ENCODE peak calls at places on chromosomes 13 and 19, in eight cellular contexts. L is NCI-H510A treated with DMSO at 0.1 percent for 48 hours, H is fibroblast of villous mesenchyme, B is WERI-Rb-1, J is epithelial cell of proximal tubule, U is fibroblast of lung, I is IMR-90, C is DMS 273 treated with DMSO at 0.1 percent for 48 hours. R is an unnamed sample.

GRCh38 chr19:46221981-46222610 is 7.4 kb upstream of the IGFL1 start:
- DNase-seq in J (no peak), C (peak), L (no peak), B (no peak), I (peak), H (peak), U (peak), R (peak)

GRCh38 chr13:97515643-97516042 is 81.7 kb downstream of the RAP2A start:
- DNase-seq in B (no peak), H (no peak), C (no peak), U (no peak), J (no peak), I (no peak), L (no peak), R (no peak)

GRCh38 chr19:1214862-1215731 is 9.5 kb downstream of the STK11 start:
- DNase-seq in J (no peak), B (no peak), I (no peak), U (no peak), H (no peak), L (no peak), C (no peak), R (peak)

GRCh38 chr19:55441692-55442321 is 1.3 kb downstream of the SHISA7 start:
- DNase-seq in I (no peak), J (no peak), C (no peak), B (peak), L (no peak), U (no peak), H (no peak), R (no peak)

GRCh38 chr19:1223018-1223855 is 14.6 kb downstream of the CBARP start:
- DNase-seq in U (no peak), L (no peak), J (no peak), C (no peak), H (peak), I (peak), B (peak), R (no peak)

GRCh38 chr19:18763674-18764590 is 27.2 kb downstream of the COMP start:
- DNase-seq in H (peak), B (peak), L (peak), I (peak), C (peak), U (no peak), J (peak), R (peak)

GRCh38 chr13:66364346-66364745 is 865.8 kb downstream of the PCDH9 start:
- DNase-seq in H (no peak), C (no peak), J (no peak), I (peak), B (no peak), L (no peak), U (no peak), R (no peak)

GRCh38 chr19:53389591-53390377 is 5.2 kb upstream of the ZNF765 start:
- DNase-seq in B (no peak), J (no peak), L (no peak), C (no peak), I (no peak), H (peak), U (no peak), R (no peak)

GRCh38 chr19:1575323-1576241 is 7.5 kb upstream of the MEX3D start:
- DNase-seq in U (no peak), L (no peak), B (no peak), I (no peak), C (no peak), J (no peak), H (no peak), R (no peak)

GRCh38 chr13:109309625-109310363 is 476.6 kb downstream of the IRS2 start:
- DNase-seq in H (no peak), C (no peak), I (no peak), B (no peak), U (no peak), J (no peak), L (peak), R (no peak)

GRCh38 chr13:100382787-100383186 is 205.8 kb downstream of the GGACT start:
- DNase-seq in C (no peak), B (no peak), J (no peak), L (no peak), I (peak), H (peak), U (peak), R (no peak)

GRCh38 chr19:22882797-22883196 is 50.7 kb downstream of the ZNF723 start:
- DNase-seq in C (peak), J (no peak), B (no peak), U (peak), L (no peak), H (peak), I (peak), R (peak)

GRCh38 chr19:55495646-55496349 is 7.6 kb downstream of the SSC5D start:
- DNase-seq in I (no peak), U (no peak), H (no peak), J (no peak), B (no peak), L (no peak), C (no peak), R (no peak)

GRCh38 chr19:2149980-2150793 is 1.2 kb downstream of the AP3D1 start:
- DNase-seq in C (no peak), J (no peak), L (no peak), H (peak), U (no peak), B (no peak), I (peak), R (no peak)

GRCh38 chr13:109998808-109999528 is 212.6 kb upstream of the IRS2 start:
- DNase-seq in L (no peak), H (peak), C (no peak), U (peak), J (peak), B (no peak), I (peak), R (peak)

GRCh38 chr19:47274891-47275865 is 493 bp downstream of the INAFM1 start:
- DNase-seq in L (no peak), C (no peak), H (no peak), I (no peak), U (no peak), J (no peak), B (peak), R (no peak)

GRCh38 chr19:57803265-57803593 is 11.5 kb downstream of the ZNF552 start:
- DNase-seq in L (no peak), U (no peak), C (no peak), H (no peak), B (no peak), I (no peak), J (no peak), R (no peak)

GRCh38 chr13:91196958-91197357 is 150.5 kb upstream of the MIR17HG start:
- DNase-seq in I (no peak), B (no peak), H (no peak), J (no peak), L (no peak), C (no peak), U (no peak), R (no peak)

GRCh38 chr19:33564836-33565338 is 43.3 kb upstream of the PEPD start:
- DNase-seq in L (no peak), U (no peak), C (no peak), J (no peak), I (no peak), B (no peak), H (no peak), R (no peak)

GRCh38 chr19:55672418-55672817 is 2.6 kb upstream of the EPN1 start:
- DNase-seq in B (no peak), H (no peak), J (no peak), I (peak), U (no peak), L (no peak), C (no peak), R (no peak)

GRCh38 chr19:44637390-44637764 is 6.3 kb upstream of the PVR start:
- DNase-seq in B (no peak), U (no peak), I (no peak), L (no peak), J (no peak), H (no peak), C (no peak), R (no peak)

GRCh38 chr13:25114220-25114619 is 18.3 kb downstream of the PABPC3 start:
- DNase-seq in H (peak), U (peak), B (peak), C (peak), J (peak), I (peak), L (peak), R (peak)

GRCh38 chr19:41735071-41735623 is 20.2 kb upstream of the CEACAM6 start:
- DNase-seq in H (no peak), J (no peak), C (no peak), U (no peak), L (peak), I (no peak), B (no peak), R (no peak)

GRCh38 chr13:114106991-114107685 is 25.3 kb downstream of the RASA3 start:
- DNase-seq in L (no peak), J (no peak), C (no peak), B (peak), I (no peak), H (no peak), U (no peak), R (no peak)

GRCh38 chr13:40644838-40645620 is 21.4 kb downstream of the FOXO1 start:
- DNase-seq in L (no peak), H (no peak), C (no peak), J (no peak), B (no peak), U (no peak), I (no peak), R (no peak)

GRCh38 chr19:328025-328505 is 16.5 kb downstream of the MIER2 start:
- DNase-seq in U (no peak), L (no peak), J (no peak), I (no peak), B (no peak), H (no peak), C (no peak), R (no peak)

GRCh38 chr19:13934785-13935109 is 3.5 kb downstream of the PODNL1 start:
- DNase-seq in I (no peak), B (no peak), C (no peak), L (no peak), J (no peak), H (no peak), U (no peak), R (no peak)

GRCh38 chr19:42327381-42327780 is 1.9 kb downstream of the MEGF8 start:
- DNase-seq in B (no peak), H (no peak), I (no peak), J (no peak), C (no peak), L (no peak), U (no peak), R (no peak)

GRCh38 chr19:50994129-50994528 is 7.3 kb downstream of the KLK8 start:
- DNase-seq in U (no peak), H (no peak), J (no peak), I (no peak), L (no peak), B (no peak), C (no peak), R (no peak)

GRCh38 chr19:16016226-16017137 is 59.8 kb upstream of the TPM4 start:
- DNase-seq in B (no peak), I (no peak), C (no peak), J (no peak), U (no peak), L (no peak), H (no peak), R (no peak)

GRCh38 chr13:97346561-97347254 is 87.3 kb upstream of the RAP2A start:
- DNase-seq in I (no peak), L (no peak), B (no peak), C (no peak), H (no peak), U (no peak), J (no peak), R (no peak)

GRCh38 chr19:40322271-40322610 is 26.0 kb downstream of the C19orf47 start:
- DNase-seq in L (no peak), I (no peak), C (no peak), U (no peak), J (no peak), B (no peak), H (no peak), R (peak)

GRCh38 chr13:66673401-66673800 is 556.7 kb downstream of the PCDH9 start:
- DNase-seq in H (peak), I (peak), J (no peak), C (no peak), L (no peak), B (no peak), U (peak), R (peak)

GRCh38 chr13:50845211-50845610 is 1.7 kb upstream of the DLEU7 start:
- DNase-seq in L (no peak), H (no peak), U (peak), I (no peak), J (no peak), C (no peak), B (no peak), R (peak)